ENCODE peak calls at places on chromosomes 1 and 21, in six cellular contexts. A is upper lobe of right lung; N is stimulated activated CD8-positive, alpha-beta memory T cell treated with anti-CD3 and anti-CD28 coated beads, Interleukin-2, amount 100 ng/mL, for 48 hours; D is cardiac muscle cell; Z is nucleus accumbens; Q is glomerular endothelial cell. H is an unnamed sample.

GRCh38 chr1:117794073-117794472 is 135.3 kb downstream of the GDAP2 start:
- DNase-seq in A (no peak), N (no peak), D (peak; percentile 68), Z (no peak), Q (no peak), H (no peak)

GRCh38 chr1:75643460-75643859 is 32.5 kb upstream of the SLC44A5 start:
- DNase-seq in A (no peak), N (no peak), D (peak; percentile 0), Z (no peak), Q (no peak), H (no peak)

GRCh38 chr1:15915991-15916390 is 59.9 kb downstream of the ZBTB17 start:
- DNase-seq in A (no peak), N (no peak), D (no peak), Z (no peak), Q (no peak), H (no peak)

GRCh38 chr1:34361781-34362357 is 185.2 kb downstream of the C1orf94 start:
- DNase-seq in A (no peak), N (no peak), D (no peak), Z (no peak), Q (no peak), H (no peak)

GRCh38 chr1:205774277-205775014 is 836 bp downstream of the RAB29 start:
- DNase-seq in A (no peak), N (peak; percentile 47), D (peak; percentile 15), Z (no peak), Q (no peak), H (peak; percentile 79)

GRCh38 chr1:190494451-190494850 is 16.8 kb upstream of the BRINP3 start:
- DNase-seq in A (no peak), N (no peak), D (peak; percentile 27), Z (no peak), Q (no peak), H (no peak)

GRCh38 chr1:214123061-214123784 is 135.4 kb downstream of the PROX1 start:
- DNase-seq in A (no peak), N (no peak), D (peak; percentile 79), Z (peak; percentile 2), Q (peak; percentile 66), H (no peak)

GRCh38 chr1:205936846-205937707 is 6.2 kb downstream of the SLC26A9 start:
- DNase-seq in A (no peak), N (no peak), D (peak; percentile 71), Z (no peak), Q (no peak), H (no peak)

GRCh38 chr1:179953974-179954493 is 576 bp upstream of the CEP350 start:
- DNase-seq in A (no peak), N (no peak), D (peak; percentile 72), Z (no peak), Q (no peak), H (no peak)

GRCh38 chr1:31805318-31805717 is 10.5 kb downstream of the SPOCD1 start:
- DNase-seq in A (no peak), N (no peak), D (no peak), Z (no peak), Q (no peak), H (peak; percentile 7)

GRCh38 chr21:44949161-44950015 is 9.6 kb downstream of the SLX9 start:
- DNase-seq in A (peak; percentile 92), N (peak; percentile 70), D (peak; percentile 79), Z (no peak), Q (no peak), H (peak; percentile 96)

GRCh38 chr1:200415227-200415626 is 5.4 kb upstream of the ZNF281 start:
- DNase-seq in A (no peak), N (no peak), D (peak; percentile 31), Z (no peak), Q (no peak), H (no peak)

GRCh38 chr1:19613075-19613748 is 30.9 kb upstream of the NBL1 start:
- DNase-seq in A (no peak), N (no peak), D (no peak), Z (no peak), Q (no peak), H (no peak)

GRCh38 chr1:198919667-198920398 is 281.0 kb downstream of the PTPRC start:
- DNase-seq in A (no peak), N (no peak), D (peak; percentile 45), Z (no peak), Q (no peak), H (no peak)

GRCh38 chr1:27503033-27503432 is 13.1 kb upstream of the WASF2 start:
- DNase-seq in A (no peak), N (no peak), D (no peak), Z (no peak), Q (no peak), H (no peak)

GRCh38 chr21:32940079-32941014 is 85.4 kb upstream of the OLIG2 start:
- DNase-seq in A (no peak), N (no peak), D (peak; percentile 69), Z (no peak), Q (peak; percentile 5), H (no peak)

GRCh38 chr1:222792744-222793143 is 22.1 kb upstream of the DISP1 start:
- DNase-seq in A (no peak), N (no peak), D (peak; percentile 51), Z (no peak), Q (no peak), H (no peak)

GRCh38 chr1:175267716-175268416 is 75.3 kb upstream of the KIAA0040 start:
- DNase-seq in A (no peak), N (no peak), D (peak; percentile 66), Z (no peak), Q (no peak), H (no peak)

GRCh38 chr1:151326619-151327222 is 495 bp downstream of the PI4KB start:
- DNase-seq in A (peak; percentile 75), N (peak; percentile 36), D (peak; percentile 60), Z (peak; percentile 23), Q (no peak), H (no peak)

GRCh38 chr1:247386695-247387094 is 29.3 kb upstream of the NLRP3 start:
- DNase-seq in A (no peak), N (no peak), D (peak; percentile 43), Z (no peak), Q (no peak), H (no peak)

GRCh38 chr1:215517441-215517891 is 49.6 kb upstream of the KCTD3 start:
- DNase-seq in A (no peak), N (no peak), D (peak; percentile 10), Z (no peak), Q (no peak), H (no peak)

GRCh38 chr1:25799758-25800537 is at the start of gene SELENON:
- DNase-seq in A (peak; percentile 89), N (no peak), D (peak; percentile 78), Z (no peak), Q (no peak), H (peak; percentile 88)

GRCh38 chr1:246214708-246215504 is 292.2 kb downstream of the SMYD3 start:
- DNase-seq in A (no peak), N (no peak), D (peak; percentile 92), Z (no peak), Q (peak; percentile 69), H (no peak)

GRCh38 chr1:187570166-187570565 is 741.4 kb downstream of the PLA2G4A start:
- DNase-seq in A (no peak), N (no peak), D (no peak), Z (no peak), Q (no peak), H (no peak)

GRCh38 chr1:192747305-192747704 is 61.5 kb upstream of the RGS2 start:
- DNase-seq in A (no peak), N (no peak), D (peak; percentile 58), Z (no peak), Q (no peak), H (no peak)

GRCh38 chr1:244288663-244289062 is 163.0 kb downstream of the ADSS2 start:
- DNase-seq in A (no peak), N (no peak), D (no peak), Z (no peak), Q (no peak), H (no peak)

GRCh38 chr1:24557711-24558121 is 1.8 kb downstream of the NCMAP start:
- DNase-seq in A (peak; percentile 51), N (no peak), D (no peak), Z (no peak), Q (no peak), H (peak; percentile 55)

GRCh38 chr1:212594640-212595039 is 13.9 kb upstream of the ATF3 start:
- DNase-seq in A (no peak), N (no peak), D (no peak), Z (no peak), Q (no peak), H (no peak)

GRCh38 chr1:33312413-33312749 is 8.5 kb downstream of the A3GALT2 start:
- DNase-seq in A (peak; percentile 50), N (no peak), D (no peak), Z (no peak), Q (no peak), H (peak; percentile 51)

GRCh38 chr21:43716376-43717165 is 2.4 kb upstream of the PDXK start:
- DNase-seq in A (no peak), N (no peak), D (no peak), Z (no peak), Q (no peak), H (no peak)